ENCODE peak calls at places on chromosomes 13 and 19, in nine cellular contexts. One of them, this sample, is unnamed.

GRCh38 chr19:46111376-46111775 is 13.1 kb downstream of the IGFL3 start:
- DNase-seq in progenitor cell of endocrine pancreas: no peak
- DNase-seq in neural crest cell: no peak
- DNase-seq in GM19239: no peak
- DNase-seq in T-helper 2 cell: no peak
- DNase-seq in fibroblast of mammary gland: no peak
- DNase-seq in Peyer's patch: no peak
- DNase-seq in stimulated activated CD4-positive, alpha-beta T cell treated with anti-CD3 and anti-CD28 coated beads, TNF-alpha, amount 100 ng/mL, for 48 hours: no peak
- DNase-seq in stimulated activated CD8-positive, alpha-beta memory T cell treated with anti-CD3 and anti-CD28 coated beads, Interleukin-12 subunit alpha, Interleukin-12 subunit beta, amount 100 ng/mL, for 4 hours: no peak
- DNase-seq in this sample: no peak

GRCh38 chr13:23445794-23446193 is 12.3 kb upstream of the SACS start:
- DNase-seq in progenitor cell of endocrine pancreas: no peak
- DNase-seq in neural crest cell: no peak
- DNase-seq in GM19239: no peak
- DNase-seq in T-helper 2 cell: no peak
- DNase-seq in fibroblast of mammary gland: no peak
- DNase-seq in Peyer's patch: no peak
- DNase-seq in stimulated activated CD4-positive, alpha-beta T cell treated with anti-CD3 and anti-CD28 coated beads, TNF-alpha, amount 100 ng/mL, for 48 hours: no peak
- DNase-seq in stimulated activated CD8-positive, alpha-beta memory T cell treated with anti-CD3 and anti-CD28 coated beads, Interleukin-12 subunit alpha, Interleukin-12 subunit beta, amount 100 ng/mL, for 4 hours: no peak
- DNase-seq in this sample: no peak

GRCh38 chr13:37277435-37278144 is 172.1 kb upstream of the CSNK1A1L start:
- DNase-seq in progenitor cell of endocrine pancreas: no peak
- DNase-seq in neural crest cell: no peak
- DNase-seq in GM19239: no peak
- DNase-seq in T-helper 2 cell: no peak
- DNase-seq in fibroblast of mammary gland: peak; percentile 62
- DNase-seq in Peyer's patch: no peak
- DNase-seq in stimulated activated CD4-positive, alpha-beta T cell treated with anti-CD3 and anti-CD28 coated beads, TNF-alpha, amount 100 ng/mL, for 48 hours: no peak
- DNase-seq in stimulated activated CD8-positive, alpha-beta memory T cell treated with anti-CD3 and anti-CD28 coated beads, Interleukin-12 subunit alpha, Interleukin-12 subunit beta, amount 100 ng/mL, for 4 hours: no peak
- DNase-seq in this sample: no peak

GRCh38 chr19:30077851-30078355 is 135.9 kb downstream of the URI1 start:
- DNase-seq in progenitor cell of endocrine pancreas: no peak
- DNase-seq in neural crest cell: no peak
- DNase-seq in GM19239: no peak
- DNase-seq in T-helper 2 cell: no peak
- DNase-seq in fibroblast of mammary gland: no peak
- DNase-seq in Peyer's patch: peak; percentile 24
- DNase-seq in stimulated activated CD4-positive, alpha-beta T cell treated with anti-CD3 and anti-CD28 coated beads, TNF-alpha, amount 100 ng/mL, for 48 hours: no peak
- DNase-seq in stimulated activated CD8-positive, alpha-beta memory T cell treated with anti-CD3 and anti-CD28 coated beads, Interleukin-12 subunit alpha, Interleukin-12 subunit beta, amount 100 ng/mL, for 4 hours: no peak
- DNase-seq in this sample: no peak

GRCh38 chr13:110233181-110233641 is 73.7 kb downstream of the COL4A1 start:
- DNase-seq in progenitor cell of endocrine pancreas: no peak
- DNase-seq in neural crest cell: no peak
- DNase-seq in GM19239: no peak
- DNase-seq in T-helper 2 cell: no peak
- DNase-seq in fibroblast of mammary gland: peak; percentile 98
- DNase-seq in Peyer's patch: no peak
- DNase-seq in stimulated activated CD4-positive, alpha-beta T cell treated with anti-CD3 and anti-CD28 coated beads, TNF-alpha, amount 100 ng/mL, for 48 hours: no peak
- DNase-seq in stimulated activated CD8-positive, alpha-beta memory T cell treated with anti-CD3 and anti-CD28 coated beads, Interleukin-12 subunit alpha, Interleukin-12 subunit beta, amount 100 ng/mL, for 4 hours: no peak
- DNase-seq in this sample: no peak

GRCh38 chr13:28120317-28120716 is 18.0 kb upstream of the PAN3 start:
- DNase-seq in progenitor cell of endocrine pancreas: no peak
- DNase-seq in neural crest cell: no peak
- DNase-seq in GM19239: no peak
- DNase-seq in T-helper 2 cell: no peak
- DNase-seq in fibroblast of mammary gland: no peak
- DNase-seq in Peyer's patch: no peak
- DNase-seq in stimulated activated CD4-positive, alpha-beta T cell treated with anti-CD3 and anti-CD28 coated beads, TNF-alpha, amount 100 ng/mL, for 48 hours: no peak
- DNase-seq in stimulated activated CD8-positive, alpha-beta memory T cell treated with anti-CD3 and anti-CD28 coated beads, Interleukin-12 subunit alpha, Interleukin-12 subunit beta, amount 100 ng/mL, for 4 hours: no peak
- DNase-seq in this sample: no peak

GRCh38 chr19:41997851-41998229 is 3.8 kb upstream of the ATP1A3 start:
- DNase-seq in progenitor cell of endocrine pancreas: no peak
- DNase-seq in neural crest cell: no peak
- DNase-seq in GM19239: no peak
- DNase-seq in T-helper 2 cell: no peak
- DNase-seq in fibroblast of mammary gland: no peak
- DNase-seq in Peyer's patch: no peak
- DNase-seq in stimulated activated CD4-positive, alpha-beta T cell treated with anti-CD3 and anti-CD28 coated beads, TNF-alpha, amount 100 ng/mL, for 48 hours: no peak
- DNase-seq in stimulated activated CD8-positive, alpha-beta memory T cell treated with anti-CD3 and anti-CD28 coated beads, Interleukin-12 subunit alpha, Interleukin-12 subunit beta, amount 100 ng/mL, for 4 hours: no peak
- DNase-seq in this sample: no peak

GRCh38 chr19:6235031-6235951 is 44.5 kb downstream of the MLLT1 start:
- DNase-seq in progenitor cell of endocrine pancreas: no peak
- DNase-seq in neural crest cell: no peak
- DNase-seq in GM19239: no peak
- DNase-seq in T-helper 2 cell: no peak
- DNase-seq in fibroblast of mammary gland: no peak
- DNase-seq in Peyer's patch: peak; percentile 45
- DNase-seq in stimulated activated CD4-positive, alpha-beta T cell treated with anti-CD3 and anti-CD28 coated beads, TNF-alpha, amount 100 ng/mL, for 48 hours: no peak
- DNase-seq in stimulated activated CD8-positive, alpha-beta memory T cell treated with anti-CD3 and anti-CD28 coated beads, Interleukin-12 subunit alpha, Interleukin-12 subunit beta, amount 100 ng/mL, for 4 hours: no peak
- DNase-seq in this sample: no peak

GRCh38 chr13:28477709-28477973 is 17.3 kb downstream of the FLT1 start:
- DNase-seq in progenitor cell of endocrine pancreas: no peak
- DNase-seq in neural crest cell: no peak
- DNase-seq in GM19239: no peak
- DNase-seq in T-helper 2 cell: no peak
- DNase-seq in fibroblast of mammary gland: no peak
- DNase-seq in Peyer's patch: no peak
- DNase-seq in stimulated activated CD4-positive, alpha-beta T cell treated with anti-CD3 and anti-CD28 coated beads, TNF-alpha, amount 100 ng/mL, for 48 hours: no peak
- DNase-seq in stimulated activated CD8-positive, alpha-beta memory T cell treated with anti-CD3 and anti-CD28 coated beads, Interleukin-12 subunit alpha, Interleukin-12 subunit beta, amount 100 ng/mL, for 4 hours: no peak
- DNase-seq in this sample: no peak

GRCh38 chr19:19361075-19361594 is 40.5 kb downstream of the MAU2 start:
- DNase-seq in progenitor cell of endocrine pancreas: peak; percentile 51
- DNase-seq in neural crest cell: peak; percentile 81
- DNase-seq in GM19239: peak; percentile 65
- DNase-seq in T-helper 2 cell: peak; percentile 70
- DNase-seq in fibroblast of mammary gland: peak; percentile 88
- DNase-seq in Peyer's patch: peak; percentile 75
- DNase-seq in stimulated activated CD4-positive, alpha-beta T cell treated with anti-CD3 and anti-CD28 coated beads, TNF-alpha, amount 100 ng/mL, for 48 hours: peak; percentile 64
- DNase-seq in stimulated activated CD8-positive, alpha-beta memory T cell treated with anti-CD3 and anti-CD28 coated beads, Interleukin-12 subunit alpha, Interleukin-12 subunit beta, amount 100 ng/mL, for 4 hours: peak; percentile 32
- DNase-seq in this sample: peak; percentile 7

GRCh38 chr13:89267734-89268133 is 1596.6 kb downstream of the SLITRK5 start:
- DNase-seq in progenitor cell of endocrine pancreas: no peak
- DNase-seq in neural crest cell: no peak
- DNase-seq in GM19239: no peak
- DNase-seq in T-helper 2 cell: no peak
- DNase-seq in fibroblast of mammary gland: no peak
- DNase-seq in Peyer's patch: no peak
- DNase-seq in stimulated activated CD4-positive, alpha-beta T cell treated with anti-CD3 and anti-CD28 coated beads, TNF-alpha, amount 100 ng/mL, for 48 hours: no peak
- DNase-seq in stimulated activated CD8-positive, alpha-beta memory T cell treated with anti-CD3 and anti-CD28 coated beads, Interleukin-12 subunit alpha, Interleukin-12 subunit beta, amount 100 ng/mL, for 4 hours: no peak
- DNase-seq in this sample: no peak

GRCh38 chr19:20840371-20840770 is 64.3 kb downstream of the ZNF66 start:
- DNase-seq in progenitor cell of endocrine pancreas: no peak
- DNase-seq in neural crest cell: no peak
- DNase-seq in GM19239: no peak
- DNase-seq in T-helper 2 cell: no peak
- DNase-seq in fibroblast of mammary gland: no peak
- DNase-seq in Peyer's patch: no peak
- DNase-seq in stimulated activated CD4-positive, alpha-beta T cell treated with anti-CD3 and anti-CD28 coated beads, TNF-alpha, amount 100 ng/mL, for 48 hours: no peak
- DNase-seq in stimulated activated CD8-positive, alpha-beta memory T cell treated with anti-CD3 and anti-CD28 coated beads, Interleukin-12 subunit alpha, Interleukin-12 subunit beta, amount 100 ng/mL, for 4 hours: no peak
- DNase-seq in this sample: no peak

GRCh38 chr13:20505405-20506366 is 20.0 kb downstream of the CRYL1 start:
- DNase-seq in progenitor cell of endocrine pancreas: no peak
- DNase-seq in neural crest cell: no peak
- DNase-seq in GM19239: no peak
- DNase-seq in T-helper 2 cell: no peak
- DNase-seq in fibroblast of mammary gland: no peak
- DNase-seq in Peyer's patch: no peak
- DNase-seq in stimulated activated CD4-positive, alpha-beta T cell treated with anti-CD3 and anti-CD28 coated beads, TNF-alpha, amount 100 ng/mL, for 48 hours: no peak
- DNase-seq in stimulated activated CD8-positive, alpha-beta memory T cell treated with anti-CD3 and anti-CD28 coated beads, Interleukin-12 subunit alpha, Interleukin-12 subunit beta, amount 100 ng/mL, for 4 hours: no peak
- DNase-seq in this sample: no peak

GRCh38 chr19:41031926-41032325 is 40.8 kb downstream of the CYP2B6 start:
- DNase-seq in progenitor cell of endocrine pancreas: no peak
- DNase-seq in neural crest cell: no peak
- DNase-seq in GM19239: no peak
- DNase-seq in T-helper 2 cell: no peak
- DNase-seq in fibroblast of mammary gland: no peak
- DNase-seq in Peyer's patch: no peak
- DNase-seq in stimulated activated CD4-positive, alpha-beta T cell treated with anti-CD3 and anti-CD28 coated beads, TNF-alpha, amount 100 ng/mL, for 48 hours: no peak
- DNase-seq in stimulated activated CD8-positive, alpha-beta memory T cell treated with anti-CD3 and anti-CD28 coated beads, Interleukin-12 subunit alpha, Interleukin-12 subunit beta, amount 100 ng/mL, for 4 hours: no peak
- DNase-seq in this sample: no peak

GRCh38 chr19:5349041-5349440 is 8.4 kb upstream of the PTPRS start:
- DNase-seq in progenitor cell of endocrine pancreas: no peak
- DNase-seq in neural crest cell: no peak
- DNase-seq in GM19239: no peak
- DNase-seq in T-helper 2 cell: no peak
- DNase-seq in fibroblast of mammary gland: no peak
- DNase-seq in Peyer's patch: no peak
- DNase-seq in stimulated activated CD4-positive, alpha-beta T cell treated with anti-CD3 and anti-CD28 coated beads, TNF-alpha, amount 100 ng/mL, for 48 hours: no peak
- DNase-seq in stimulated activated CD8-positive, alpha-beta memory T cell treated with anti-CD3 and anti-CD28 coated beads, Interleukin-12 subunit alpha, Interleukin-12 subunit beta, amount 100 ng/mL, for 4 hours: no peak
- DNase-seq in this sample: no peak

GRCh38 chr19:18300930-18301717 is 19.7 kb upstream of the JUND start:
- DNase-seq in progenitor cell of endocrine pancreas: no peak
- DNase-seq in neural crest cell: no peak
- DNase-seq in GM19239: no peak
- DNase-seq in T-helper 2 cell: no peak
- DNase-seq in fibroblast of mammary gland: peak; percentile 78
- DNase-seq in Peyer's patch: peak; percentile 83
- DNase-seq in stimulated activated CD4-positive, alpha-beta T cell treated with anti-CD3 and anti-CD28 coated beads, TNF-alpha, amount 100 ng/mL, for 48 hours: no peak
- DNase-seq in stimulated activated CD8-positive, alpha-beta memory T cell treated with anti-CD3 and anti-CD28 coated beads, Interleukin-12 subunit alpha, Interleukin-12 subunit beta, amount 100 ng/mL, for 4 hours: no peak
- DNase-seq in this sample: no peak

GRCh38 chr13:91313103-91313502 is 34.4 kb upstream of the MIR17HG start:
- DNase-seq in progenitor cell of endocrine pancreas: no peak
- DNase-seq in neural crest cell: no peak
- DNase-seq in GM19239: no peak
- DNase-seq in T-helper 2 cell: peak; percentile 31
- DNase-seq in fibroblast of mammary gland: peak; percentile 6
- DNase-seq in Peyer's patch: no peak
- DNase-seq in stimulated activated CD4-positive, alpha-beta T cell treated with anti-CD3 and anti-CD28 coated beads, TNF-alpha, amount 100 ng/mL, for 48 hours: no peak
- DNase-seq in stimulated activated CD8-positive, alpha-beta memory T cell treated with anti-CD3 and anti-CD28 coated beads, Interleukin-12 subunit alpha, Interleukin-12 subunit beta, amount 100 ng/mL, for 4 hours: no peak
- DNase-seq in this sample: peak; percentile 17

GRCh38 chr19:2775556-2776430 is 7.3 kb downstream of the SGTA start:
- DNase-seq in progenitor cell of endocrine pancreas: no peak
- DNase-seq in neural crest cell: no peak
- DNase-seq in GM19239: peak; percentile 83
- DNase-seq in T-helper 2 cell: peak; percentile 77
- DNase-seq in fibroblast of mammary gland: peak; percentile 86
- DNase-seq in Peyer's patch: peak; percentile 65
- DNase-seq in stimulated activated CD4-positive, alpha-beta T cell treated with anti-CD3 and anti-CD28 coated beads, TNF-alpha, amount 100 ng/mL, for 48 hours: peak; percentile 74
- DNase-seq in stimulated activated CD8-positive, alpha-beta memory T cell treated with anti-CD3 and anti-CD28 coated beads, Interleukin-12 subunit alpha, Interleukin-12 subunit beta, amount 100 ng/mL, for 4 hours: peak; percentile 57
- DNase-seq in this sample: no peak

GRCh38 chr19:17237747-17238706 is 7.7 kb downstream of the NR2F6 start:
- DNase-seq in progenitor cell of endocrine pancreas: no peak
- DNase-seq in neural crest cell: no peak
- DNase-seq in GM19239: no peak
- DNase-seq in T-helper 2 cell: no peak
- DNase-seq in fibroblast of mammary gland: no peak
- DNase-seq in Peyer's patch: no peak
- DNase-seq in stimulated activated CD4-positive, alpha-beta T cell treated with anti-CD3 and anti-CD28 coated beads, TNF-alpha, amount 100 ng/mL, for 48 hours: no peak
- DNase-seq in stimulated activated CD8-positive, alpha-beta memory T cell treated with anti-CD3 and anti-CD28 coated beads, Interleukin-12 subunit alpha, Interleukin-12 subunit beta, amount 100 ng/mL, for 4 hours: no peak
- DNase-seq in this sample: no peak

GRCh38 chr19:50728084-50728737 is 5.0 kb downstream of the CLEC11A start:
- DNase-seq in progenitor cell of endocrine pancreas: peak; percentile 69
- DNase-seq in neural crest cell: peak; percentile 89
- DNase-seq in GM19239: no peak
- DNase-seq in T-helper 2 cell: peak; percentile 93
- DNase-seq in fibroblast of mammary gland: peak; percentile 84
- DNase-seq in Peyer's patch: no peak
- DNase-seq in stimulated activated CD4-positive, alpha-beta T cell treated with anti-CD3 and anti-CD28 coated beads, TNF-alpha, amount 100 ng/mL, for 48 hours: peak; percentile 75
- DNase-seq in stimulated activated CD8-positive, alpha-beta memory T cell treated with anti-CD3 and anti-CD28 coated beads, Interleukin-12 subunit alpha, Interleukin-12 subunit beta, amount 100 ng/mL, for 4 hours: peak; percentile 74
- DNase-seq in this sample: no peak

GRCh38 chr19:46975011-46975917 is 44.4 kb upstream of the NPAS1 start:
- DNase-seq in progenitor cell of endocrine pancreas: no peak
- DNase-seq in neural crest cell: no peak
- DNase-seq in GM19239: no peak
- DNase-seq in T-helper 2 cell: no peak
- DNase-seq in fibroblast of mammary gland: no peak
- DNase-seq in Peyer's patch: no peak
- DNase-seq in stimulated activated CD4-positive, alpha-beta T cell treated with anti-CD3 and anti-CD28 coated beads, TNF-alpha, amount 100 ng/mL, for 48 hours: no peak
- DNase-seq in stimulated activated CD8-positive, alpha-beta memory T cell treated with anti-CD3 and anti-CD28 coated beads, Interleukin-12 subunit alpha, Interleukin-12 subunit beta, amount 100 ng/mL, for 4 hours: no peak
- DNase-seq in this sample: no peak

GRCh38 chr19:34184880-34185491 is 12.7 kb downstream of the LSM14A start:
- DNase-seq in progenitor cell of endocrine pancreas: no peak
- DNase-seq in neural crest cell: no peak
- DNase-seq in GM19239: no peak
- DNase-seq in T-helper 2 cell: no peak
- DNase-seq in fibroblast of mammary gland: peak; percentile 39
- DNase-seq in Peyer's patch: no peak
- DNase-seq in stimulated activated CD4-positive, alpha-beta T cell treated with anti-CD3 and anti-CD28 coated beads, TNF-alpha, amount 100 ng/mL, for 48 hours: no peak
- DNase-seq in stimulated activated CD8-positive, alpha-beta memory T cell treated with anti-CD3 and anti-CD28 coated beads, Interleukin-12 subunit alpha, Interleukin-12 subunit beta, amount 100 ng/mL, for 4 hours: no peak
- DNase-seq in this sample: no peak

GRCh38 chr19:860481-861098 is 1.1 kb downstream of the CFD start:
- DNase-seq in progenitor cell of endocrine pancreas: peak; percentile 52
- DNase-seq in neural crest cell: no peak
- DNase-seq in GM19239: peak; percentile 72
- DNase-seq in T-helper 2 cell: peak; percentile 74
- DNase-seq in fibroblast of mammary gland: peak; percentile 70
- DNase-seq in Peyer's patch: peak; percentile 80
- DNase-seq in stimulated activated CD4-positive, alpha-beta T cell treated with anti-CD3 and anti-CD28 coated beads, TNF-alpha, amount 100 ng/mL, for 48 hours: peak; percentile 50
- DNase-seq in stimulated activated CD8-positive, alpha-beta memory T cell treated with anti-CD3 and anti-CD28 coated beads, Interleukin-12 subunit alpha, Interleukin-12 subunit beta, amount 100 ng/mL, for 4 hours: peak; percentile 27
- DNase-seq in this sample: no peak

GRCh38 chr13:111905609-111905945 is 161.4 kb upstream of the SOX1 start:
- DNase-seq in progenitor cell of endocrine pancreas: no peak
- DNase-seq in neural crest cell: no peak
- DNase-seq in GM19239: no peak
- DNase-seq in T-helper 2 cell: no peak
- DNase-seq in fibroblast of mammary gland: no peak
- DNase-seq in Peyer's patch: no peak
- DNase-seq in stimulated activated CD4-positive, alpha-beta T cell treated with anti-CD3 and anti-CD28 coated beads, TNF-alpha, amount 100 ng/mL, for 48 hours: no peak
- DNase-seq in stimulated activated CD8-positive, alpha-beta memory T cell treated with anti-CD3 and anti-CD28 coated beads, Interleukin-12 subunit alpha, Interleukin-12 subunit beta, amount 100 ng/mL, for 4 hours: no peak
- DNase-seq in this sample: no peak

GRCh38 chr13:73618275-73618865 is 515.8 kb downstream of the KLF12 start:
- DNase-seq in progenitor cell of endocrine pancreas: no peak
- DNase-seq in neural crest cell: no peak
- DNase-seq in GM19239: no peak
- DNase-seq in T-helper 2 cell: no peak
- DNase-seq in fibroblast of mammary gland: no peak
- DNase-seq in Peyer's patch: peak; percentile 56
- DNase-seq in stimulated activated CD4-positive, alpha-beta T cell treated with anti-CD3 and anti-CD28 coated beads, TNF-alpha, amount 100 ng/mL, for 48 hours: no peak
- DNase-seq in stimulated activated CD8-positive, alpha-beta memory T cell treated with anti-CD3 and anti-CD28 coated beads, Interleukin-12 subunit alpha, Interleukin-12 subunit beta, amount 100 ng/mL, for 4 hours: no peak
- DNase-seq in this sample: no peak

GRCh38 chr13:68927387-68928026 is 1180.1 kb upstream of the ATXN8OS start:
- DNase-seq in progenitor cell of endocrine pancreas: no peak
- DNase-seq in neural crest cell: peak; percentile 16
- DNase-seq in GM19239: no peak
- DNase-seq in T-helper 2 cell: no peak
- DNase-seq in fibroblast of mammary gland: peak; percentile 2
- DNase-seq in Peyer's patch: no peak
- DNase-seq in stimulated activated CD4-positive, alpha-beta T cell treated with anti-CD3 and anti-CD28 coated beads, TNF-alpha, amount 100 ng/mL, for 48 hours: no peak
- DNase-seq in stimulated activated CD8-positive, alpha-beta memory T cell treated with anti-CD3 and anti-CD28 coated beads, Interleukin-12 subunit alpha, Interleukin-12 subunit beta, amount 100 ng/mL, for 4 hours: no peak
- DNase-seq in this sample: no peak

GRCh38 chr19:29311391-29311790 is 98.4 kb upstream of the UQCRFS1 start:
- DNase-seq in progenitor cell of endocrine pancreas: no peak
- DNase-seq in neural crest cell: no peak
- DNase-seq in GM19239: no peak
- DNase-seq in T-helper 2 cell: no peak
- DNase-seq in fibroblast of mammary gland: no peak
- DNase-seq in Peyer's patch: no peak
- DNase-seq in stimulated activated CD4-positive, alpha-beta T cell treated with anti-CD3 and anti-CD28 coated beads, TNF-alpha, amount 100 ng/mL, for 48 hours: no peak
- DNase-seq in stimulated activated CD8-positive, alpha-beta memory T cell treated with anti-CD3 and anti-CD28 coated beads, Interleukin-12 subunit alpha, Interleukin-12 subunit beta, amount 100 ng/mL, for 4 hours: no peak
- DNase-seq in this sample: no peak

GRCh38 chr19:2235396-2236284 is 489 bp downstream of the PLEKHJ1 start:
- DNase-seq in progenitor cell of endocrine pancreas: peak; percentile 31
- DNase-seq in neural crest cell: no peak
- DNase-seq in GM19239: no peak
- DNase-seq in T-helper 2 cell: no peak
- DNase-seq in fibroblast of mammary gland: no peak
- DNase-seq in Peyer's patch: peak; percentile 92
- DNase-seq in stimulated activated CD4-positive, alpha-beta T cell treated with anti-CD3 and anti-CD28 coated beads, TNF-alpha, amount 100 ng/mL, for 48 hours: no peak
- DNase-seq in stimulated activated CD8-positive, alpha-beta memory T cell treated with anti-CD3 and anti-CD28 coated beads, Interleukin-12 subunit alpha, Interleukin-12 subunit beta, amount 100 ng/mL, for 4 hours: no peak
- DNase-seq in this sample: no peak

GRCh38 chr19:41940443-41941409 is 12.5 kb upstream of the ERFL start:
- DNase-seq in progenitor cell of endocrine pancreas: no peak
- DNase-seq in neural crest cell: no peak
- DNase-seq in GM19239: no peak
- DNase-seq in T-helper 2 cell: no peak
- DNase-seq in fibroblast of mammary gland: no peak
- DNase-seq in Peyer's patch: no peak
- DNase-seq in stimulated activated CD4-positive, alpha-beta T cell treated with anti-CD3 and anti-CD28 coated beads, TNF-alpha, amount 100 ng/mL, for 48 hours: no peak
- DNase-seq in stimulated activated CD8-positive, alpha-beta memory T cell treated with anti-CD3 and anti-CD28 coated beads, Interleukin-12 subunit alpha, Interleukin-12 subunit beta, amount 100 ng/mL, for 4 hours: no peak
- DNase-seq in this sample: no peak

GRCh38 chr13:30408319-30409101 is 13.8 kb upstream of the UBE2L5 start:
- DNase-seq in progenitor cell of endocrine pancreas: peak; percentile 94
- DNase-seq in neural crest cell: peak; percentile 97
- DNase-seq in GM19239: peak; percentile 86
- DNase-seq in T-helper 2 cell: peak; percentile 95
- DNase-seq in fibroblast of mammary gland: peak; percentile 89
- DNase-seq in Peyer's patch: peak; percentile 98
- DNase-seq in stimulated activated CD4-positive, alpha-beta T cell treated with anti-CD3 and anti-CD28 coated beads, TNF-alpha, amount 100 ng/mL, for 48 hours: peak; percentile 91
- DNase-seq in stimulated activated CD8-positive, alpha-beta memory T cell treated with anti-CD3 and anti-CD28 coated beads, Interleukin-12 subunit alpha, Interleukin-12 subunit beta, amount 100 ng/mL, for 4 hours: peak; percentile 81
- DNase-seq in this sample: no peak

GRCh38 chr13:27920677-27921420 is 1.0 kb downstream of the PDX1 start:
- DNase-seq in progenitor cell of endocrine pancreas: no peak
- DNase-seq in neural crest cell: no peak
- DNase-seq in GM19239: no peak
- DNase-seq in T-helper 2 cell: no peak
- DNase-seq in fibroblast of mammary gland: peak; percentile 14
- DNase-seq in Peyer's patch: peak; percentile 56
- DNase-seq in stimulated activated CD4-positive, alpha-beta T cell treated with anti-CD3 and anti-CD28 coated beads, TNF-alpha, amount 100 ng/mL, for 48 hours: no peak
- DNase-seq in stimulated activated CD8-positive, alpha-beta memory T cell treated with anti-CD3 and anti-CD28 coated beads, Interleukin-12 subunit alpha, Interleukin-12 subunit beta, amount 100 ng/mL, for 4 hours: no peak
- DNase-seq in this sample: no peak

This sample was measured in NK-92 treated with Interleukin-12 subunit alpha and Interleukin-12 subunit beta, amount 100 ng/mL, for 24 hours.